ENCODE peak calls at places on chromosomes 2 and 18, in eight cellular contexts. One of them, this sample, is unnamed.

GRCh38 chr2:128324008-128324896 is 5.6 kb upstream of the HS6ST1 start:
- DNase-seq in fibroblast of mammary gland: no peak
- DNase-seq in mucosa of gallbladder: no peak
- DNase-seq in posterior cingulate gyrus: no peak
- DNase-seq in germinal center: peak; percentile 1
- DNase-seq in HT1080: no peak
- DNase-seq in Daoy: no peak
- DNase-seq in HFFc6: no peak
- DNase-seq in this sample: peak; percentile 54

GRCh38 chr2:206198677-206199076 is 39.0 kb downstream of the EEF1B2 start:
- DNase-seq in fibroblast of mammary gland: peak; percentile 70
- DNase-seq in mucosa of gallbladder: no peak
- DNase-seq in posterior cingulate gyrus: no peak
- DNase-seq in germinal center: no peak
- DNase-seq in HT1080: no peak
- DNase-seq in Daoy: no peak
- DNase-seq in HFFc6: no peak
- DNase-seq in this sample: no peak

GRCh38 chr18:34978953-34979608 is 62.1 kb upstream of the MAPRE2 start:
- DNase-seq in fibroblast of mammary gland: peak; percentile 94
- DNase-seq in mucosa of gallbladder: peak; percentile 86
- DNase-seq in posterior cingulate gyrus: peak; percentile 63
- DNase-seq in germinal center: peak; percentile 4
- DNase-seq in HT1080: peak; percentile 99
- DNase-seq in Daoy: peak; percentile 93
- DNase-seq in HFFc6: peak; percentile 97
- DNase-seq in this sample: peak; percentile 64

GRCh38 chr2:168490015-168490874 is 34.2 kb downstream of the CERS6 start:
- DNase-seq in fibroblast of mammary gland: peak; percentile 61
- DNase-seq in mucosa of gallbladder: no peak
- DNase-seq in posterior cingulate gyrus: no peak
- DNase-seq in germinal center: no peak
- DNase-seq in HT1080: peak; percentile 73
- DNase-seq in Daoy: peak; percentile 38
- DNase-seq in HFFc6: peak; percentile 28
- DNase-seq in this sample: no peak

GRCh38 chr18:21672868-21673267 is 31.7 kb downstream of the ABHD3 start:
- DNase-seq in fibroblast of mammary gland: peak; percentile 62
- DNase-seq in mucosa of gallbladder: peak; percentile 86
- DNase-seq in posterior cingulate gyrus: no peak
- DNase-seq in germinal center: no peak
- DNase-seq in HT1080: peak; percentile 79
- DNase-seq in Daoy: peak; percentile 78
- DNase-seq in HFFc6: no peak
- DNase-seq in this sample: no peak

GRCh38 chr18:54140641-54141040 is 83.8 kb downstream of the MBD2 start:
- DNase-seq in fibroblast of mammary gland: peak; percentile 92
- DNase-seq in mucosa of gallbladder: no peak
- DNase-seq in posterior cingulate gyrus: no peak
- DNase-seq in germinal center: no peak
- DNase-seq in HT1080: peak; percentile 39
- DNase-seq in Daoy: no peak
- DNase-seq in HFFc6: peak; percentile 76
- DNase-seq in this sample: no peak

GRCh38 chr2:160205511-160205910 is 5.4 kb upstream of the ITGB6 start:
- DNase-seq in fibroblast of mammary gland: peak; percentile 96
- DNase-seq in mucosa of gallbladder: peak; percentile 80
- DNase-seq in posterior cingulate gyrus: no peak
- DNase-seq in germinal center: no peak
- DNase-seq in HT1080: peak; percentile 100
- DNase-seq in Daoy: peak; percentile 99
- DNase-seq in HFFc6: peak; percentile 99
- DNase-seq in this sample: no peak

GRCh38 chr18:76963951-76964350 is 141.6 kb downstream of the ZNF236 start:
- DNase-seq in fibroblast of mammary gland: no peak
- DNase-seq in mucosa of gallbladder: no peak
- DNase-seq in posterior cingulate gyrus: no peak
- DNase-seq in germinal center: no peak
- DNase-seq in HT1080: no peak
- DNase-seq in Daoy: no peak
- DNase-seq in HFFc6: no peak
- DNase-seq in this sample: no peak

GRCh38 chr2:40150206-40150765 is 301.6 kb downstream of the SLC8A1 start:
- DNase-seq in fibroblast of mammary gland: no peak
- DNase-seq in mucosa of gallbladder: no peak
- DNase-seq in posterior cingulate gyrus: no peak
- DNase-seq in germinal center: no peak
- DNase-seq in HT1080: no peak
- DNase-seq in Daoy: no peak
- DNase-seq in HFFc6: no peak
- DNase-seq in this sample: no peak

GRCh38 chr2:9752441-9753275 is 90.6 kb upstream of the TAF1B start:
- DNase-seq in fibroblast of mammary gland: peak; percentile 85
- DNase-seq in mucosa of gallbladder: no peak
- DNase-seq in posterior cingulate gyrus: no peak
- DNase-seq in germinal center: no peak
- DNase-seq in HT1080: peak; percentile 96
- DNase-seq in Daoy: peak; percentile 96
- DNase-seq in HFFc6: peak; percentile 86
- DNase-seq in this sample: no peak

GRCh38 chr2:216888086-216888485 is 28.2 kb upstream of the TNP1 start:
- DNase-seq in fibroblast of mammary gland: no peak
- DNase-seq in mucosa of gallbladder: no peak
- DNase-seq in posterior cingulate gyrus: no peak
- DNase-seq in germinal center: no peak
- DNase-seq in HT1080: no peak
- DNase-seq in Daoy: no peak
- DNase-seq in HFFc6: no peak
- DNase-seq in this sample: no peak